ENCODE peak calls at places on chromosomes 6 and 20, in five cellular contexts. W, C, H, O and T are unnamed samples.

GRCh38 chr6:108463789-108464188 is 96.9 kb upstream of the FOXO3 start:
- DNase-seq in W (no peak), C (no peak), O (no peak), H (no peak), T (no peak)

GRCh38 chr6:82348130-82348529 is 15.5 kb upstream of the TPBG start:
- DNase-seq in W (no peak), H (no peak), C (no peak), O (no peak), T (no peak)

GRCh38 chr6:158152659-158153058 is 15.4 kb downstream of the SERAC1 start:
- DNase-seq in C (no peak), H (no peak), W (no peak), O (no peak), T (no peak)

GRCh38 chr6:112007254-112007653 is 46.6 kb upstream of the CCN6 start:
- DNase-seq in H (no peak), C (no peak), O (no peak), W (no peak), T (no peak)

GRCh38 chr6:13834762-13835161 is 20.4 kb upstream of the MCUR1 start:
- DNase-seq in C (no peak), W (no peak), H (no peak), O (no peak), T (no peak)

GRCh38 chr6:161919711-161920110 is 645.9 kb upstream of the AGPAT4 start:
- DNase-seq in H (no peak), C (no peak), W (no peak), O (no peak), T (no peak)

GRCh38 chr20:59933296-59933848 is at the start of gene SYCP2:
- DNase-seq in H (no peak), C (peak; percentile 51), O (no peak), W (peak; percentile 67), T (no peak)

GRCh38 chr6:106694343-106694742 is 65.0 kb downstream of the QRSL1 start:
- DNase-seq in O (no peak), C (no peak), H (no peak), W (no peak), T (no peak)

GRCh38 chr20:24764027-24764797 is 184.9 kb upstream of the CST7 start:
- DNase-seq in W (peak; percentile 41), O (no peak), H (no peak), C (no peak), T (no peak)

GRCh38 chr6:152394303-152394702 is 242.9 kb downstream of the SYNE1 start:
- DNase-seq in H (no peak), O (no peak), C (no peak), W (no peak), T (no peak)

GRCh38 chr6:157034433-157035230 is 257.5 kb downstream of the ARID1B start:
- DNase-seq in O (no peak), W (no peak), C (no peak), H (peak; percentile 82), T (no peak)

GRCh38 chr20:15611579-15611978 is 961.7 kb downstream of the KIF16B start:
- DNase-seq in H (no peak), O (no peak), C (no peak), W (no peak), T (no peak)